ENCODE peak calls at places on chromosomes 12 and 14, in nine cellular contexts. T is lung; V is AG10803; F is activated CD8-positive, alpha-beta T cell treated with anti-CD3 and anti-CD28 coated beads for 36 hours; E is stimulated activated CD8-positive, alpha-beta memory T cell treated with anti-CD3 and anti-CD28 coated beads, Interleukin-2, amount 100 ng/mL, for 1 hour; G is HS-5; Q is activated T-cell treated with anti-CD3 and anti-CD28 coated beads for 4 hours; N is stimulated activated naive CD8-positive, alpha-beta T cell treated with anti-CD3 and anti-CD28 coated beads, Interleukin-15, Interleukin-2, amounts not matched to agents 100 U/mL and 50 U/mL, for 24 hours; J is HT1080. D is an unnamed sample.
A peak's percentile ranks its signal among the peaks of the same experiment; 100 is the strongest.

GRCh38 chr12:401235-402126 is at the start of gene CCDC77:
- DNase-seq in G (peak; percentile 77), T (peak; percentile 92), J (peak; percentile 93), E (peak; percentile 84), N (peak; percentile 92), V (peak; percentile 86), F (peak; percentile 95), Q (peak; percentile 91), D (peak; percentile 98)

GRCh38 chr14:58920230-58920629 is 268.2 kb upstream of the DAAM1 start:
- DNase-seq in F (no peak), V (no peak), T (no peak), G (no peak), Q (no peak), J (no peak), N (no peak), E (no peak), D (no peak)

GRCh38 chr12:71782007-71782406 is 27.3 kb downstream of the RAB21 start:
- DNase-seq in T (no peak), N (no peak), G (no peak), J (no peak), Q (no peak), E (no peak), V (no peak), F (no peak), D (no peak)

GRCh38 chr14:75907722-75908330 is 74.0 kb downstream of the TGFB3 start:
- DNase-seq in G (no peak), V (no peak), Q (no peak), J (no peak), F (no peak), E (no peak), T (no peak), N (no peak), D (no peak)

GRCh38 chr14:65206448-65207096 is 104.3 kb upstream of the MAX start:
- DNase-seq in E (no peak), N (peak; percentile 46), V (peak; percentile 63), T (no peak), G (peak; percentile 52), Q (no peak), J (peak; percentile 93), F (peak; percentile 57), D (peak; percentile 31)

GRCh38 chr12:110135012-110135411 is 10.9 kb downstream of the IFT81 start:
- DNase-seq in J (peak; percentile 18), N (no peak), F (no peak), Q (no peak), T (no peak), V (peak; percentile 88), G (peak; percentile 20), E (no peak), D (peak; percentile 64)

GRCh38 chr14:53509227-53509822 is 356.2 kb upstream of the DDHD1 start:
- DNase-seq in V (peak; percentile 53), G (no peak), Q (no peak), E (no peak), T (no peak), N (no peak), F (no peak), J (peak; percentile 42), D (peak; percentile 75)

GRCh38 chr12:31897791-31898503 is 61.3 kb upstream of the RESF1 start:
- DNase-seq in Q (no peak), J (peak; percentile 70), F (peak; percentile 56), V (no peak), G (no peak), E (peak; percentile 20), N (peak; percentile 43), T (no peak), D (no peak)

GRCh38 chr14:30521899-30522736 is 36.8 kb upstream of the G2E3 start:
- DNase-seq in N (no peak), F (no peak), J (peak; percentile 7), E (no peak), T (no peak), Q (no peak), V (peak; percentile 47), G (peak; percentile 23), D (peak; percentile 79)

GRCh38 chr14:20454359-20454644 is 310 bp downstream of the OSGEP start:
- DNase-seq in Q (peak; percentile 68), E (no peak), N (no peak), G (no peak), F (peak; percentile 90), J (no peak), T (no peak), V (no peak), D (peak; percentile 91)

GRCh38 chr14:56569174-56569573 is 10.4 kb upstream of the TMEM260 start:
- DNase-seq in T (no peak), Q (no peak), F (no peak), E (no peak), V (no peak), N (no peak), J (no peak), G (no peak), D (no peak)

GRCh38 chr12:119613319-119613936 is 19.9 kb downstream of the TMEM233 start:
- DNase-seq in E (no peak), T (no peak), J (peak; percentile 17), F (no peak), N (no peak), V (no peak), G (no peak), Q (no peak), D (no peak)

GRCh38 chr14:78240567-78240966 is 70.4 kb downstream of the NRXN3 start:
- DNase-seq in Q (no peak), G (no peak), N (no peak), F (no peak), E (no peak), V (no peak), T (no peak), J (no peak), D (no peak)

GRCh38 chr12:113048716-113049127 is 7.8 kb upstream of the DTX1 start:
- DNase-seq in F (peak; percentile 77), N (peak; percentile 68), J (peak; percentile 56), V (peak; percentile 57), T (peak; percentile 53), G (peak; percentile 32), E (peak; percentile 27), Q (peak; percentile 58), D (peak; percentile 92)

GRCh38 chr12:25187781-25188180 is 7.2 kb downstream of the DNAI7 start:
- DNase-seq in N (no peak), T (no peak), F (no peak), V (peak; percentile 92), J (peak; percentile 89), G (peak; percentile 63), Q (no peak), E (no peak), D (peak; percentile 91)

GRCh38 chr14:68736519-68736918 is 56.3 kb downstream of the ZFP36L1 start:
- DNase-seq in Q (no peak), T (no peak), G (no peak), F (no peak), E (no peak), J (no peak), N (no peak), V (no peak), D (peak; percentile 17)

GRCh38 chr12:45878630-45879255 is 111.6 kb downstream of the SCAF11 start:
- DNase-seq in Q (no peak), F (peak; percentile 47), N (no peak), E (no peak), V (peak; percentile 3), T (no peak), J (no peak), G (no peak), D (peak; percentile 42)

GRCh38 chr12:52618216-52618615 is at the start of gene KRT73:
- DNase-seq in T (peak; percentile 15), J (no peak), V (no peak), G (no peak), E (no peak), F (no peak), N (peak; percentile 1), Q (no peak), D (no peak)

GRCh38 chr14:68164723-68165122 is 345.1 kb downstream of the RAD51B start:
- DNase-seq in Q (no peak), N (no peak), G (no peak), E (no peak), F (no peak), J (no peak), V (no peak), T (no peak), D (no peak)

GRCh38 chr14:24673534-24674203 is 39.7 kb upstream of the GZMB start:
- DNase-seq in E (no peak), J (no peak), V (no peak), F (peak; percentile 91), Q (peak; percentile 56), G (no peak), N (peak; percentile 72), T (no peak), D (no peak)

GRCh38 chr12:58169826-58170225 is 228.5 kb downstream of the ATP23 start:
- DNase-seq in N (no peak), Q (no peak), E (no peak), T (no peak), G (no peak), V (no peak), J (no peak), F (no peak), D (no peak)

GRCh38 chr12:59149995-59150642 is 229.8 kb upstream of the LRIG3 start:
- DNase-seq in V (peak; percentile 86), E (no peak), Q (no peak), G (peak; percentile 64), F (peak; percentile 5), T (no peak), N (no peak), J (peak; percentile 62), D (peak; percentile 92)

GRCh38 chr14:23883684-23884540 is 69.7 kb upstream of the DHRS4 start:
- DNase-seq in F (no peak), N (no peak), G (no peak), T (no peak), J (no peak), Q (no peak), E (no peak), V (no peak), D (no peak)

GRCh38 chr12:34405286-34406227 is 383.3 kb downstream of the ALG10 start:
- DNase-seq in F (no peak), Q (no peak), E (no peak), G (no peak), T (peak; percentile 24), J (no peak), N (no peak), V (no peak), D (no peak)

GRCh38 chr14:22251090-22251489 is 337.9 kb downstream of the DAD1 start:
- DNase-seq in V (no peak), E (no peak), J (no peak), F (no peak), N (no peak), G (no peak), Q (no peak), T (no peak), D (no peak)

GRCh38 chr14:76866469-76866868 is 40.3 kb downstream of the LRRC74A start:
- DNase-seq in V (no peak), G (no peak), T (no peak), F (no peak), Q (no peak), E (no peak), J (no peak), N (no peak), D (no peak)

GRCh38 chr14:61569783-61570182 is 125.5 kb upstream of the HIF1A start:
- DNase-seq in T (peak; percentile 72), Q (no peak), G (no peak), V (peak; percentile 96), F (peak; percentile 82), J (peak; percentile 96), E (no peak), N (peak; percentile 56), D (peak; percentile 83)

GRCh38 chr12:60191271-60191670 is 595.4 kb downstream of the SLC16A7 start:
- DNase-seq in T (no peak), Q (no peak), G (no peak), N (no peak), E (no peak), V (no peak), F (no peak), J (no peak), D (no peak)

GRCh38 chr14:106187176-106187670 is 660.8 kb downstream of the TMEM121 start:
- DNase-seq in E (no peak), N (no peak), F (no peak), T (no peak), J (no peak), V (no peak), Q (no peak), G (no peak), D (no peak)

GRCh38 chr12:34286934-34287333 is 264.6 kb downstream of the ALG10 start:
- DNase-seq in F (no peak), N (no peak), T (no peak), E (no peak), G (no peak), V (no peak), J (no peak), Q (no peak), D (no peak)

GRCh38 chr14:28298156-28298555 is 468.4 kb upstream of the FOXG1 start:
- DNase-seq in Q (no peak), V (no peak), F (no peak), J (no peak), G (no peak), T (no peak), N (no peak), E (no peak), D (peak; percentile 13)

D was measured in adipocyte.